ENCODE peak calls at places on chromosomes 1 and 21, in seven cellular contexts. V, S, D, J, E, B and A are unnamed samples.

GRCh38 chr1:17465186-17465585 is 25.7 kb upstream of the RCC2 start:
- DNase-seq in D (no peak), J (no peak), S (no peak), V (no peak), B (no peak), E (no peak), A (no peak)

GRCh38 chr21:43808832-43809251 is 19.5 kb downstream of the RRP1 start:
- DNase-seq in V (peak; percentile 49), B (no peak), J (no peak), S (no peak), D (no peak), E (no peak), A (no peak)

GRCh38 chr1:70143052-70143659 is 62.2 kb downstream of the LRRC40 start:
- DNase-seq in J (no peak), B (no peak), V (no peak), E (no peak), D (no peak), S (peak; percentile 75), A (no peak)

GRCh38 chr1:154829062-154829461 is 41.0 kb downstream of the KCNN3 start:
- DNase-seq in J (no peak), B (no peak), S (no peak), V (no peak), E (no peak), D (no peak), A (no peak)

GRCh38 chr1:94532077-94532476 is 9.5 kb downstream of the F3 start:
- DNase-seq in J (no peak), E (no peak), V (no peak), B (no peak), D (no peak), S (no peak), A (no peak)

GRCh38 chr1:84569216-84569615 is 5.0 kb downstream of the CTBS start:
- DNase-seq in D (no peak), B (no peak), S (no peak), J (no peak), E (no peak), V (no peak), A (no peak)

GRCh38 chr1:74641876-74642275 is 31.7 kb downstream of the ERICH3 start:
- DNase-seq in D (no peak), B (no peak), S (no peak), E (no peak), V (no peak), J (no peak), A (no peak)

GRCh38 chr1:8004803-8005573 is 21.1 kb downstream of the ERRFI1 start:
- DNase-seq in D (no peak), J (peak; percentile 95), B (peak; percentile 66), E (peak; percentile 96), V (peak; percentile 97), S (peak; percentile 98), A (peak; percentile 95)

GRCh38 chr1:226302731-226303130 is 6.2 kb downstream of the LIN9 start:
- DNase-seq in V (no peak), J (no peak), S (no peak), E (no peak), D (no peak), B (no peak), A (no peak)

GRCh38 chr1:34478460-34479076 is 276.3 kb upstream of the GJB5 start:
- DNase-seq in D (no peak), B (no peak), J (no peak), V (no peak), S (no peak), E (no peak), A (no peak)

GRCh38 chr1:164631751-164632150 is 72.8 kb downstream of the PBX1 start:
- DNase-seq in B (no peak), D (no peak), V (no peak), E (no peak), J (no peak), S (no peak), A (no peak)

GRCh38 chr1:164630626-164631396 is 71.8 kb downstream of the PBX1 start:
- DNase-seq in J (peak; percentile 40), D (no peak), V (no peak), S (no peak), E (no peak), B (no peak), A (no peak)

GRCh38 chr1:164625004-164625617 is 66.1 kb downstream of the PBX1 start:
- DNase-seq in J (no peak), D (no peak), B (no peak), V (no peak), S (no peak), E (no peak), A (no peak)

GRCh38 chr1:164628758-164629157 is 69.8 kb downstream of the PBX1 start:
- DNase-seq in S (no peak), D (no peak), J (no peak), B (no peak), E (no peak), V (no peak), A (no peak)

DNA sequence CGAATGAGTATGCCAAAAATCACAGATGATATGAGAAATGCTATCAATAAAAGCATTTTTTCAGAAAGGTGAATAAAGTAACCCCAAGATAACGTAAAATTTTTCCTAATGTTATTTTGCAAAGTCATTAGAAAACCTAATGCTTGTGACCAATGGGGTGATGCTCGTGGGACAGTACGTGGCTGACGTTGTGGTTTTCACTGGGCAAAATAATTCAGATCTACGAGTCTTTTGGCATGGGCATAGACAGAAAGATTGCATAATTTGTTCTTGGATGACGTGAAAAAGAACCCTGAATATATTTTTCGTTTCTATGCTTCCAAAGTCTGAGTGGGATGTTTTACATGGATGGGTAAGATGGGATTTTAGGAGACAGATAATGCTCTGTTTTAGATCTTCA is 71.0 kb downstream of the PBX1 start:
- DNase-seq in B (no peak), D (no peak), S (no peak), E (no peak), J (no peak), V (no peak), A (no peak)
- H3K27ac ChIP-seq in B (no peak overlapping the region), D (no peak overlapping the region), S (no peak overlapping the region), E (peak overlapping the region; percentile 54), J (peak overlapping the region; percentile 67), V (no peak overlapping the region), A (no peak overlapping the region)

GRCh38 chr1:180266275-180267210 is 36.5 kb downstream of the LHX4 start:
- DNase-seq in V (no peak), J (no peak), B (no peak), S (no peak), E (no peak), D (no peak), A (peak; percentile 59)

GRCh38 chr1:180269848-180270766 is 40.0 kb downstream of the LHX4 start:
- DNase-seq in D (no peak), J (peak; percentile 29), E (no peak), B (no peak), V (no peak), S (no peak), A (no peak)

GRCh38 chr1:180267761-180268555 is 37.9 kb downstream of the LHX4 start:
- DNase-seq in D (no peak), S (no peak), V (no peak), B (no peak), E (no peak), J (no peak), A (no peak)

GRCh38 chr1:180267211-180267561 is 37.1 kb downstream of the LHX4 start:
- DNase-seq in E (no peak), J (no peak), S (no peak), D (no peak), V (no peak), B (no peak), A (peak; percentile 43)

GRCh38 chr1:180268556-180269044 is 38.5 kb downstream of the LHX4 start:
- DNase-seq in B (no peak), S (no peak), E (no peak), V (no peak), D (no peak), J (no peak), A (no peak)
- H3K4me3 ChIP-seq in B (no peak overlapping the region), S (no peak overlapping the region), E (no peak overlapping the region), V (no peak overlapping the region), D (no peak overlapping the region), J (no peak overlapping the region), A (no peak overlapping the region)

GRCh38 chr1:9152535-9152934 is 23.6 kb upstream of the GPR157 start:
- DNase-seq in J (no peak), B (no peak), E (no peak), D (no peak), V (no peak), S (no peak), A (no peak)

GRCh38 chr1:9149151-9149550 is 20.2 kb upstream of the GPR157 start:
- DNase-seq in B (no peak), D (no peak), V (no peak), J (no peak), S (no peak), E (no peak), A (no peak)

GRCh38 chr1:9149837-9150581 is 21.1 kb upstream of the GPR157 start:
- DNase-seq in E (no peak), S (no peak), B (no peak), D (no peak), V (no peak), J (no peak), A (no peak)

GRCh38 chr1:9151326-9151860 is 22.5 kb upstream of the GPR157 start:
- DNase-seq in B (no peak), D (no peak), S (peak; percentile 60), J (no peak), V (no peak), E (no peak), A (no peak)

GRCh38 chr1:9150582-9151290 is 21.8 kb upstream of the GPR157 start:
- DNase-seq in B (no peak), V (no peak), S (peak; percentile 72), J (no peak), E (no peak), D (no peak), A (no peak)
- H3K27ac ChIP-seq in B (peak overlapping the region; percentile 59), V (no peak overlapping the region), S (peak overlapping the region; percentile 17), J (peak overlapping the region; percentile 74), E (no peak overlapping the region), D (no peak overlapping the region), A (peak overlapping the region; percentile 78)

GRCh38 chr1:53735681-53736080 is 3.3 kb downstream of the GLIS1 start:
- DNase-seq in S (no peak), V (no peak), D (no peak), E (no peak), B (no peak), J (no peak), A (no peak)
- H3K4me3 ChIP-seq in S (no peak overlapping the region), V (no peak overlapping the region), D (no peak overlapping the region), E (no peak overlapping the region), B (no peak overlapping the region), J (no peak overlapping the region), A (no peak overlapping the region)